ENCODE peak calls at places on chromosomes 3 and 15, in seven cellular contexts. M is epithelial cell of esophagus, L is MM.1S, H is fibroblast of pulmonary artery, Y is fibroblast of lung, V is DND-41, F is fibroblast of the aortic adventitia. C is an unnamed sample.

GRCh38 chr3:143433787-143434378 is 314.3 kb downstream of the CHST2 start:
- DNase-seq in F (no peak), H (no peak), Y (no peak), M (peak; percentile 35), V (peak; percentile 35), L (no peak), C (peak; percentile 53)

GRCh38 chr3:183911087-183911486 is 26.4 kb upstream of the PARL start:
- DNase-seq in M (no peak), F (no peak), H (no peak), L (no peak), Y (no peak), V (no peak), C (no peak)

GRCh38 chr3:129967761-129968160 is 6.8 kb upstream of the TRH start:
- DNase-seq in H (no peak), Y (no peak), L (no peak), V (no peak), M (no peak), F (no peak), C (no peak)

GRCh38 chr15:63466378-63467192 is 37.8 kb upstream of the USP3 start:
- DNase-seq in V (peak; percentile 35), L (peak; percentile 81), Y (peak; percentile 53), H (peak; percentile 79), F (peak; percentile 74), M (peak; percentile 80), C (peak; percentile 89)

GRCh38 chr3:158845748-158846350 is 44.0 kb downstream of the MFSD1 start:
- DNase-seq in Y (peak; percentile 29), H (peak; percentile 34), L (peak; percentile 80), V (peak; percentile 27), F (peak; percentile 29), M (peak; percentile 48), C (peak; percentile 70)

GRCh38 chr15:66821307-66821706 is 119.3 kb downstream of the SMAD6 start:
- DNase-seq in V (no peak), Y (no peak), H (no peak), M (no peak), L (no peak), F (no peak), C (no peak)

GRCh38 chr3:40137586-40138295 is 171.8 kb upstream of the EIF1B start:
- DNase-seq in H (peak; percentile 14), V (no peak), M (peak; percentile 89), L (no peak), F (peak; percentile 95), Y (peak; percentile 51), C (no peak)

GRCh38 chr3:181330257-181330656 is 340.7 kb upstream of the DNAJC19 start:
- DNase-seq in M (no peak), F (no peak), L (no peak), V (no peak), H (no peak), Y (no peak), C (no peak)

GRCh38 chr3:128283429-128283828 is 130.1 kb downstream of the EEFSEC start:
- DNase-seq in F (no peak), Y (no peak), M (no peak), H (no peak), L (no peak), V (no peak), C (no peak)

GRCh38 chr3:115348391-115348790 is 201.3 kb upstream of the ZBTB20 start:
- DNase-seq in V (no peak), Y (no peak), M (no peak), F (no peak), L (no peak), H (no peak), C (no peak)

GRCh38 chr15:79635897-79636596 is 203.9 kb downstream of the MINAR1 start:
- DNase-seq in L (no peak), V (no peak), F (no peak), Y (peak; percentile 61), H (no peak), M (no peak), C (no peak)

GRCh38 chr3:76872999-76873398 is 166.9 kb upstream of the ROBO2 start:
- DNase-seq in M (no peak), L (no peak), F (no peak), Y (no peak), H (no peak), V (no peak), C (no peak)

GRCh38 chr3:135218304-135218703 is 423.2 kb downstream of the EPHB1 start:
- DNase-seq in H (no peak), V (no peak), Y (no peak), F (no peak), L (no peak), M (no peak), C (no peak)

GRCh38 chr3:195207731-195208130 is 63.2 kb downstream of the XXYLT1 start:
- DNase-seq in V (no peak), L (no peak), M (no peak), F (peak; percentile 43), Y (peak; percentile 31), H (peak; percentile 52), C (no peak)

GRCh38 chr15:77002436-77002835 is 7.5 kb downstream of the PSTPIP1 start:
- DNase-seq in M (no peak), F (no peak), V (peak; percentile 34), H (no peak), Y (peak; percentile 24), L (no peak), C (peak; percentile 49)

GRCh38 chr15:69903476-69904295 is 194.0 kb downstream of the TLE3 start:
- DNase-seq in Y (peak; percentile 37), H (peak; percentile 52), M (no peak), V (no peak), F (peak; percentile 31), L (no peak), C (no peak)

GRCh38 chr15:68241088-68241935 is 11.8 kb upstream of the CLN6 start:
- DNase-seq in F (no peak), L (no peak), H (no peak), M (no peak), Y (peak; percentile 15), V (no peak), C (no peak)

GRCh38 chr15:74433592-74434259 is at the start of gene SEMA7A:
- DNase-seq in M (peak; percentile 82), V (peak; percentile 87), L (peak; percentile 89), Y (peak; percentile 75), F (peak; percentile 69), H (peak; percentile 62), C (peak; percentile 94)

GRCh38 chr3:24829632-24830229 is 335.1 kb upstream of the THRB start:
- DNase-seq in L (no peak), H (no peak), F (no peak), Y (no peak), V (no peak), M (peak; percentile 15), C (no peak)

GRCh38 chr3:24834442-24834841 is 339.8 kb upstream of the THRB start:
- DNase-seq in V (no peak), Y (no peak), H (no peak), L (no peak), M (no peak), F (no peak), C (no peak)

GRCh38 chr3:24832878-24833277 is 338.2 kb upstream of the THRB start:
- DNase-seq in M (peak; percentile 70), V (no peak), Y (no peak), F (no peak), L (no peak), H (no peak), C (no peak)

GRCh38 chr3:24830230-24831152 is 335.8 kb upstream of the THRB start:
- DNase-seq in M (peak; percentile 5), V (no peak), Y (no peak), L (no peak), F (no peak), H (no peak), C (no peak)

GRCh38 chr3:24829011-24829581 is 334.4 kb upstream of the THRB start:
- DNase-seq in L (no peak), Y (no peak), F (no peak), M (peak; percentile 17), V (no peak), H (no peak), C (no peak)
- H3K4me3 ChIP-seq in L (no peak overlapping the region), Y (no peak overlapping the region), F (no peak overlapping the region), M (peak overlapping the region; percentile 30), V (no peak overlapping the region), H (no peak overlapping the region), C (no peak overlapping the region)

GRCh38 chr3:13009132-13009945 is 63.9 kb downstream of the IQSEC1 start:
- DNase-seq in L (peak; percentile 89), F (no peak), M (no peak), H (no peak), Y (no peak), V (no peak), C (peak; percentile 91)
- TF ChIP-seq CTCF in L (no peak), F (no peak), M (no peak), H (no peak), Y (no peak), V (no peak), C (no peak)

GRCh38 chr3:157130881-157131251 is 29.1 kb downstream of the CCNL1 start:
- DNase-seq in H (no peak), M (no peak), V (no peak), F (no peak), L (no peak), Y (no peak), C (no peak)

GRCh38 chr3:157128771-157129671 is 30.9 kb downstream of the CCNL1 start:
- DNase-seq in H (peak; percentile 78), V (no peak), F (peak; percentile 57), Y (peak; percentile 80), L (no peak), M (peak; percentile 75), C (peak; percentile 51)

GRCh38 chr3:157129782-157130137 is 30.2 kb downstream of the CCNL1 start:
- DNase-seq in M (peak; percentile 60), F (no peak), V (no peak), Y (peak; percentile 70), H (no peak), L (no peak), C (no peak)

GRCh38 chr3:157131861-157132260 is 28.1 kb downstream of the CCNL1 start:
- DNase-seq in F (peak; percentile 38), Y (peak; percentile 67), M (peak; percentile 81), H (no peak), L (no peak), V (no peak), C (no peak)

GRCh38 chr3:157130138-157130880 is 29.6 kb downstream of the CCNL1 start:
- DNase-seq in F (peak; percentile 46), H (peak; percentile 86), L (no peak), Y (peak; percentile 74), M (peak; percentile 63), V (peak; percentile 58), C (peak; percentile 48)
- H3K4me3 ChIP-seq in F (no peak overlapping the region), H (no peak overlapping the region), L (no peak overlapping the region), Y (no peak overlapping the region), M (no peak overlapping the region), V (no peak overlapping the region), C (no peak overlapping the region)

GRCh38 chr3:189949580-189949979 is 171.1 kb downstream of the P3H2 start:
- DNase-seq in F (no peak), L (no peak), V (no peak), Y (no peak), H (no peak), M (no peak), C (no peak)

GRCh38 chr3:189948724-189949045 is 172.0 kb downstream of the P3H2 start:
- DNase-seq in F (no peak), L (no peak), H (no peak), V (no peak), M (no peak), Y (no peak), C (no peak)

GRCh38 chr3:189947068-189947467 is 173.6 kb downstream of the P3H2 start:
- DNase-seq in Y (no peak), M (no peak), V (no peak), H (no peak), F (peak; percentile 16), L (no peak), C (no peak)

GRCh38 chr3:189945935-189946709 is 174.6 kb downstream of the P3H2 start:
- DNase-seq in L (no peak), V (no peak), M (no peak), Y (no peak), H (no peak), F (no peak), C (no peak)

GRCh38 chr3:189947948-189948723 is 172.6 kb downstream of the P3H2 start:
- DNase-seq in V (no peak), Y (no peak), M (peak; percentile 91), H (peak; percentile 54), F (peak; percentile 67), L (peak; percentile 45), C (peak; percentile 66)
- TF ChIP-seq CTCF in V (peak; percentile 56), Y (peak; percentile 64), M (peak; percentile 64), H (peak; percentile 69), F (peak; percentile 65), L (peak; percentile 74), C (peak; percentile 37)

C was measured in GM12865.